ENCODE peak calls at places on chromosomes 13 and 19, in four cellular contexts. U is SK-N-SH, R is islet precursor cell, Z is activated T-helper 1 cell treated with Interleukin-2 at 50 U/mL for 16 hours. O is an unnamed sample.
A peak's percentile ranks its signal among the peaks of the same experiment; 100 is the strongest.

GRCh38 chr13:96822900-96823299 is 171.4 kb downstream of the OXGR1 start:
- DNase-seq in R (peak; percentile 76), U (peak; percentile 37), Z (no peak), O (peak; percentile 73)

GRCh38 chr19:47628058-47628771 is 19.3 kb downstream of the BICRA start:
- DNase-seq in U (no peak), Z (no peak), R (no peak), O (no peak)

GRCh38 chr19:12847159-12848139 is 9.1 kb downstream of the MAST1 start:
- DNase-seq in Z (peak; percentile 73), U (peak; percentile 95), R (peak; percentile 94), O (peak; percentile 95)

GRCh38 chr13:106096661-106097092 is 438.8 kb downstream of the EFNB2 start:
- DNase-seq in Z (no peak), U (no peak), R (peak; percentile 59), O (no peak)

GRCh38 chr13:62234780-62235530 is 819.3 kb upstream of the PCDH20 start:
- DNase-seq in R (no peak), U (no peak), Z (no peak), O (no peak)

GRCh38 chr19:57934820-57935665 is at the start of gene ZNF418:
- DNase-seq in Z (peak; percentile 25), R (peak; percentile 90), U (no peak), O (peak; percentile 68)

GRCh38 chr13:44093607-44094583 is 214.2 kb downstream of the LACC1 start:
- DNase-seq in U (no peak), Z (no peak), R (no peak), O (no peak)

GRCh38 chr19:44587863-44588752 is 25.3 kb upstream of the IGSF23 start:
- DNase-seq in Z (no peak), R (no peak), U (no peak), O (no peak)

GRCh38 chr13:79723462-79724116 is 242.6 kb downstream of the NDFIP2 start:
- DNase-seq in U (no peak), R (no peak), Z (no peak), O (no peak)

GRCh38 chr13:108609353-108609752 is 20.1 kb upstream of the MYO16 start:
- DNase-seq in Z (no peak), U (peak; percentile 33), R (no peak), O (no peak)

GRCh38 chr19:11355160-11356073 is at the start of gene PLPPR2:
- DNase-seq in Z (peak; percentile 61), U (peak; percentile 98), R (peak; percentile 90), O (peak; percentile 98)

GRCh38 chr13:110447058-110447511 is 114.4 kb downstream of the RAB20 start:
- DNase-seq in R (no peak), U (no peak), Z (no peak), O (no peak)

GRCh38 chr19:48501961-48502719 is 9.5 kb downstream of the LMTK3 start:
- DNase-seq in U (peak; percentile 85), Z (peak; percentile 47), R (peak; percentile 100), O (peak; percentile 65)

GRCh38 chr19:30233375-30233774 is 138.8 kb upstream of the ZNF536 start:
- DNase-seq in U (no peak), R (no peak), Z (no peak), O (no peak)

GRCh38 chr19:18433735-18434398 is 4.1 kb downstream of the ISYNA1 start:
- DNase-seq in Z (no peak), U (peak; percentile 82), R (peak; percentile 80), O (no peak)

GRCh38 chr13:76886005-76886291 is 257 bp downstream of the KCTD12 start:
- DNase-seq in R (no peak), U (no peak), Z (peak; percentile 20), O (no peak)

GRCh38 chr19:38506723-38507550 is 73.4 kb downstream of the RYR1 start:
- DNase-seq in R (peak; percentile 94), U (peak; percentile 99), Z (peak; percentile 4), O (peak; percentile 90)

GRCh38 chr13:26880741-26881140 is 120.2 kb upstream of the GPR12 start:
- DNase-seq in U (no peak), Z (no peak), R (no peak), O (no peak)

GRCh38 chr13:24127116-24127631 is 33.3 kb upstream of the SPATA13 start:
- DNase-seq in R (no peak), Z (no peak), U (no peak), O (no peak)

GRCh38 chr13:44299142-44299541 is 74.5 kb upstream of the SERP2 start:
- DNase-seq in U (no peak), Z (no peak), R (no peak), O (no peak)

GRCh38 chr13:111256458-111256857 is 64.0 kb upstream of the TEX29 start:
- DNase-seq in Z (no peak), U (no peak), R (no peak), O (no peak)

GRCh38 chr19:34319785-34320184 is 45.2 kb upstream of the GPI start:
- DNase-seq in Z (no peak), U (no peak), R (no peak), O (no peak)

GRCh38 chr13:48186722-48187121 is 46.3 kb upstream of the ITM2B start:
- DNase-seq in Z (no peak), U (no peak), R (no peak), O (no peak)

GRCh38 chr19:13794388-13794751 is 873 bp upstream of the ZSWIM4 start:
- DNase-seq in U (no peak), R (no peak), Z (no peak), O (no peak)

GRCh38 chr13:77749481-77749880 is 52.0 kb downstream of the SLAIN1 start:
- DNase-seq in U (no peak), Z (no peak), R (no peak), O (no peak)

GRCh38 chr19:16367269-16367683 is 42.6 kb downstream of the KLF2 start:
- DNase-seq in R (no peak), U (no peak), Z (no peak), O (no peak)

GRCh38 chr19:35039881-35040456 is 1.6 kb upstream of the HPN start:
- DNase-seq in Z (no peak), R (peak; percentile 47), U (no peak), O (no peak)

GRCh38 chr19:44752816-44753618 is 4.5 kb downstream of the BCL3 start:
- DNase-seq in R (peak; percentile 92), Z (peak; percentile 91), U (peak; percentile 68), O (peak; percentile 45)

GRCh38 chr19:45424191-45425058 is 708 bp upstream of the ERCC1 start:
- DNase-seq in Z (no peak), U (peak; percentile 67), R (peak; percentile 97), O (peak; percentile 44)

GRCh38 chr13:24615114-24615513 is 65.1 kb upstream of the ATP12A start:
- DNase-seq in U (no peak), Z (no peak), R (peak; percentile 50), O (peak; percentile 6)

GRCh38 chr13:30125422-30126073 is 181.8 kb downstream of the KATNAL1 start:
- DNase-seq in R (peak; percentile 71), Z (no peak), U (no peak), O (no peak)

GRCh38 chr19:16205205-16206045 is 7.7 kb downstream of the AP1M1 start:
- DNase-seq in U (peak; percentile 17), Z (no peak), R (no peak), O (peak; percentile 11)

GRCh38 chr13:41565221-41565620 is 107.9 kb downstream of the RGCC start:
- DNase-seq in R (no peak), Z (no peak), U (no peak), O (no peak)

GRCh38 chr13:110187501-110188161 is 119.3 kb downstream of the COL4A1 start:
- DNase-seq in R (no peak), Z (no peak), U (peak; percentile 44), O (no peak)

GRCh38 chr19:13843104-13843921 is 33.6 kb upstream of the NANOS3 start:
- DNase-seq in Z (no peak), R (peak; percentile 95), U (peak; percentile 58), O (peak; percentile 33)

GRCh38 chr13:76853481-76853880 is 32.7 kb downstream of the KCTD12 start:
- DNase-seq in U (no peak), R (no peak), Z (no peak), O (no peak)

GRCh38 chr13:42398542-42398941 is 126.6 kb downstream of the AKAP11 start:
- DNase-seq in R (no peak), Z (no peak), U (no peak), O (no peak)

GRCh38 chr19:52527954-52528326 is 472 bp downstream of the ZNF808 start:
- DNase-seq in R (peak; percentile 55), U (peak; percentile 45), Z (no peak), O (peak; percentile 45)

GRCh38 chr19:13701624-13702023 is 62.7 kb upstream of the MRI1 start:
- DNase-seq in Z (no peak), R (no peak), U (no peak), O (no peak)

GRCh38 chr13:48829536-48829935 is 146.2 kb upstream of the FNDC3A start:
- DNase-seq in R (no peak), U (no peak), Z (no peak), O (no peak)